ENCODE peak calls at places on chromosomes 11 and 22, in four cellular contexts. One of them, this sample, is unnamed.

GRCh38 chr11:120748485-120748814 is 236.9 kb downstream of the GRIK4 start:
- DNase-seq in SK-N-SH: peak
- DNase-seq in sigmoid colon: no peak
- DNase-seq in ovary: no peak
- DNase-seq in this sample: no peak

GRCh38 chr11:64015510-64015909 is 20.2 kb upstream of the FLRT1 start:
- DNase-seq in SK-N-SH: no peak
- DNase-seq in sigmoid colon: no peak
- DNase-seq in ovary: no peak
- DNase-seq in this sample: no peak

GRCh38 chr11:12761029-12761428 is 86.8 kb downstream of the TEAD1 start:
- DNase-seq in SK-N-SH: no peak
- DNase-seq in sigmoid colon: no peak
- DNase-seq in ovary: no peak
- DNase-seq in this sample: no peak

GRCh38 chr22:46043816-46044717 is 67.1 kb upstream of the WNT7B start:
- DNase-seq in SK-N-SH: no peak
- DNase-seq in sigmoid colon: peak
- DNase-seq in ovary: peak
- DNase-seq in this sample: peak

GRCh38 chr11:44300881-44301855 is 8.8 kb downstream of the ALX4 start:
- DNase-seq in SK-N-SH: no peak
- DNase-seq in sigmoid colon: no peak
- DNase-seq in ovary: no peak
- DNase-seq in this sample: no peak

GRCh38 chr11:120526241-120526640 is 14.7 kb downstream of the GRIK4 start:
- DNase-seq in SK-N-SH: no peak
- DNase-seq in sigmoid colon: no peak
- DNase-seq in ovary: peak
- DNase-seq in this sample: no peak

GRCh38 chr11:61833478-61833877 is 5.4 kb downstream of the FADS2 start:
- DNase-seq in SK-N-SH: no peak
- DNase-seq in sigmoid colon: no peak
- DNase-seq in ovary: no peak
- DNase-seq in this sample: peak

GRCh38 chr11:18312663-18313420 is 9.1 kb downstream of the HPS5 start:
- DNase-seq in SK-N-SH: no peak
- DNase-seq in sigmoid colon: no peak
- DNase-seq in ovary: no peak
- DNase-seq in this sample: no peak

GRCh38 chr11:61891331-61892084 is at the start of gene FADS3:
- DNase-seq in SK-N-SH: peak
- DNase-seq in sigmoid colon: peak
- DNase-seq in ovary: peak
- DNase-seq in this sample: peak

GRCh38 chr11:72812968-72813739 is 1.1 kb upstream of the ATG16L2 start:
- DNase-seq in SK-N-SH: peak
- DNase-seq in sigmoid colon: peak
- DNase-seq in ovary: no peak
- DNase-seq in this sample: peak

GRCh38 chr11:101863361-101863760 is 51.4 kb upstream of the CEP126 start:
- DNase-seq in SK-N-SH: no peak
- DNase-seq in sigmoid colon: no peak
- DNase-seq in ovary: no peak
- DNase-seq in this sample: no peak

GRCh38 chr11:100808904-100809491 is 121.9 kb downstream of the ARHGAP42 start:
- DNase-seq in SK-N-SH: no peak
- DNase-seq in sigmoid colon: no peak
- DNase-seq in ovary: no peak
- DNase-seq in this sample: no peak
- TF ChIP-seq EP300 in SK-N-SH: no peak
- TF ChIP-seq EP300 in sigmoid colon: no peak
- TF ChIP-seq EP300 in ovary: no peak
- TF ChIP-seq EP300 in this sample: no peak

GRCh38 chr22:37782340-37783168 is 25.2 kb upstream of the GCAT start:
- DNase-seq in SK-N-SH: no peak
- DNase-seq in sigmoid colon: no peak
- DNase-seq in ovary: no peak
- DNase-seq in this sample: no peak

GRCh38 chr22:37790234-37790633 is 17.5 kb upstream of the GCAT start:
- DNase-seq in SK-N-SH: no peak
- DNase-seq in sigmoid colon: no peak
- DNase-seq in ovary: no peak
- DNase-seq in this sample: no peak

GRCh38 chr22:37781434-37782059 is 26.2 kb upstream of the GCAT start:
- DNase-seq in SK-N-SH: no peak
- DNase-seq in sigmoid colon: no peak
- DNase-seq in ovary: no peak
- DNase-seq in this sample: no peak

DNA sequence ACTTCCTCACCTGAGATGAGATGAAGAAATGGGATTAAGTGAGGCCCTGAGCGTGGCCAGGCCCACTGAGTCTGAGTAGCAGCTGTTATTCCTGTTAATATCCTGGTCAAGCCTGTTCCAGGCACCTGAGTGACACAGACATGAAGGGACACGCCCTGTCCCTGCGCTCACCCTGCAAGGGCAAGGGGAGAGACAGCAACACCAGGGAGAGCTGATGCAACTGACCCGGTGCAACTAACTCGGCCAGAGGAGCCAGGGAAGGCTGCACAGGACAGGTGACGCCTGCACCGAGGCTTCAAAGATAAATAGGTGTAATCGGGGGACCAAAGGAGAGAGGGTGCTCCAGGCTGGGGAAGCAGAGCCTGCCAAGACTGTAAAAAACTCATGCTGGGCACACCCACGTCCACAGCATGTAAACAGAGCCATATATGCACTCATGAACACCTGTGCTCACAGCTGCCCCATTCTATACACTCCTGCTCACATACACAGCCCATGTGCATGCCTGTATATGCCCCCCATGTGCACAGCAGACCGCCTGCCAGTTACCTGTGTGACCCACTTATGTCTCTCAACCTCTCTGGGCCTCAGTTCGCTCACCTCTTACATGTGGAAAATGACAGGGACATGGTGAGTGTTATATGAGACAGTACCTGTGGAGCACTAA is 22.8 kb upstream of the GCAT start:
- DNase-seq in SK-N-SH: peak
- DNase-seq in sigmoid colon: no peak
- DNase-seq in ovary: no peak
- DNase-seq in this sample: no peak
- TF ChIP-seq EP300 in SK-N-SH: no peak
- TF ChIP-seq EP300 in sigmoid colon: no peak
- TF ChIP-seq EP300 in ovary: no peak
- TF ChIP-seq EP300 in this sample: no peak

DNA sequence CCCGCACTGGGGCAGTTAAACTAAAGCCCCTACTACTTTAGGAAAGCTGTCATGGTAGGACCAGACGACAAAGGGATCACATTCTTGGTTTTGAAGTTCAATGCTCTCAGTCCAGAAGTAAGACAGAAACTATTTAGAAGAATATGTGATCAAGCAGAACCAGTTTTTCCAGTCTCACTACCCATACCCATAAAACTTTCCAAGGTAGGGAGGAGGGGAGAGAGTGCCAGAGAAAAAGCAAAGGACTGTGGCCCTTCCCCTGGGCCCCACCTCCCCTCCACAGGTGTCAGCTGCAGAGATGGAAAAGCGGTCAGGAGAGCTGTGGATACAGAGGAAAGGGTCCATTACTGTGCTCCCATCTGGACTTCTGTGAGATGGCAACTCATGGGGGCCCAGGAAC is 587.1 kb downstream of the SOX6 start:
- DNase-seq in SK-N-SH: no peak
- DNase-seq in sigmoid colon: no peak
- DNase-seq in ovary: no peak
- DNase-seq in this sample: peak
- TF ChIP-seq EP300 in SK-N-SH: no peak
- TF ChIP-seq EP300 in sigmoid colon: no peak
- TF ChIP-seq EP300 in ovary: no peak
- TF ChIP-seq EP300 in this sample: no peak

GRCh38 chr22:20781272-20781990 is 7.5 kb downstream of the SERPIND1 start:
- DNase-seq in SK-N-SH: no peak
- DNase-seq in sigmoid colon: no peak
- DNase-seq in ovary: no peak
- DNase-seq in this sample: no peak
- TF ChIP-seq EP300 in SK-N-SH: no peak
- TF ChIP-seq EP300 in sigmoid colon: no peak
- TF ChIP-seq EP300 in ovary: no peak
- TF ChIP-seq EP300 in this sample: no peak

DNA sequence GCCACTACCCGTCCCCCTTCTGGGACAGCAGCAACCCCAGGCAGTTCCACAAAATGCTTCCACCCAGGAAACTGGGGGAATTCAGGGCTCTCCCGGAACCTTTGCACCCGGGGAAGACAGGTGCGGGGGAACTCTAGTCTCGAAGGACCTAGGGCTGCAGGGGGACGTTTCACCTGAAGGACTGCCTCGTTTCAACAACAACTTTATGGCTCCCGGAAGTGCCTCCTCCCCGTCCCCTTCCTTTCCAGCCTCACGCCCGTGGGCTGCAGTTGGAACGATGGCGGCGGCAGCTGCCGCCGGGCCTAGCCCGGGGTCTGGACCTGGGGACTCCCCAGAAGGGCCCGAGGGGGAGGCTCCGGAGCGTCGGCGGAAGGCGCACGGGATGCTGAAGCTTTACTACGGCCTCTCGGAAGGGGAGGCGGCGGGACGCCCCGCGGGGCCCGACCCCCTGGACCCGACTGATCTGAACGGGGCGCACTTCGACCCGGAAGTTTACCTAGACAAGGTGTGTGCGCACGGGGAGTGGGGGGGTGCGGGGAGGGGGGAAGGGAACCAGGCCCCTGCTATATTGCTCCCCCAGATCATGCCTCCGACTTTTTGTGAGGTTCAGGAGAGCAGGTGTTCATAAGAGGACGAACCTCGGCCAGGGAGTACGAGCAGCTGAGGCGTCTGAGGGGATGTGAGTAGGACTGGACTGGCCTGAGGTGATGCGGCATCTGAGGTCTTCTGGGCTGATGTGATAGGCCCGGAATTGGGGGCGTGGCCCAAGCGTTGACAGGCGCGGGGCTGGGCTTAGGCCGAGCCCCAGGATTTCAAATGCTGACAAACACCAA is at the start of gene VPS51:
- DNase-seq in SK-N-SH: peak
- DNase-seq in sigmoid colon: peak
- DNase-seq in ovary: peak
- DNase-seq in this sample: peak
- TF ChIP-seq EP300 in SK-N-SH: peak
- TF ChIP-seq EP300 in sigmoid colon: no peak
- TF ChIP-seq EP300 in ovary: no peak
- TF ChIP-seq EP300 in this sample: no peak

DNA sequence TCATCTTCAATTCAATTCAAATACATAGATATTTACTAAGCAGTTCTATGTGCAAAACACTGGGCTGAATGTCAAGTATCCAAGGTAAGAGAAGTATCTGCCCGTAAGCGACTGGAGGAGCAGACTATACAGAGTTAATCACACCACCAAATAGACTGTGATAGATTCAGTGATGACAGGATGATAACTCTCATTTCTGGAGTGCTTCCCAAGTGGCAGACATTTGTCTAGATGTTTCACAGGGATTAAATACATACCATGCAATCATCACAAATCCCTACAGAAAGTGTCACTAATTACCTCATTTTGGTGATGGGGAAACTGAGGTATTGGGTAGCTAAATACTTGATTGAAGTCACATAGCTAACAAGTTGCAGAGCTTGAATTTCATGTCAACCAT is 508.7 kb upstream of the TENM4 start:
- DNase-seq in SK-N-SH: no peak
- DNase-seq in sigmoid colon: no peak
- DNase-seq in ovary: no peak
- DNase-seq in this sample: no peak
- TF ChIP-seq EP300 in SK-N-SH: no peak
- TF ChIP-seq EP300 in sigmoid colon: no peak
- TF ChIP-seq EP300 in ovary: no peak
- TF ChIP-seq EP300 in this sample: no peak

GRCh38 chr11:96276836-96277235 is 66.2 kb downstream of the MAML2 start:
- DNase-seq in SK-N-SH: no peak
- DNase-seq in sigmoid colon: no peak
- DNase-seq in ovary: no peak
- DNase-seq in this sample: no peak

GRCh38 chr11:96275807-96276594 is 67.0 kb downstream of the MAML2 start:
- DNase-seq in SK-N-SH: no peak
- DNase-seq in sigmoid colon: no peak
- DNase-seq in ovary: no peak
- DNase-seq in this sample: no peak

GRCh38 chr11:96271777-96272176 is 71.2 kb downstream of the MAML2 start:
- DNase-seq in SK-N-SH: no peak
- DNase-seq in sigmoid colon: no peak
- DNase-seq in ovary: no peak
- DNase-seq in this sample: no peak

GRCh38 chr11:96273507-96273906 is 69.5 kb downstream of the MAML2 start:
- DNase-seq in SK-N-SH: no peak
- DNase-seq in sigmoid colon: no peak
- DNase-seq in ovary: no peak
- DNase-seq in this sample: no peak

GRCh38 chr11:96272542-96273306 is 70.3 kb downstream of the MAML2 start:
- DNase-seq in SK-N-SH: no peak
- DNase-seq in sigmoid colon: no peak
- DNase-seq in ovary: no peak
- DNase-seq in this sample: no peak
- TF ChIP-seq EP300 in SK-N-SH: no peak
- TF ChIP-seq EP300 in sigmoid colon: no peak
- TF ChIP-seq EP300 in ovary: no peak
- TF ChIP-seq EP300 in this sample: no peak

DNA sequence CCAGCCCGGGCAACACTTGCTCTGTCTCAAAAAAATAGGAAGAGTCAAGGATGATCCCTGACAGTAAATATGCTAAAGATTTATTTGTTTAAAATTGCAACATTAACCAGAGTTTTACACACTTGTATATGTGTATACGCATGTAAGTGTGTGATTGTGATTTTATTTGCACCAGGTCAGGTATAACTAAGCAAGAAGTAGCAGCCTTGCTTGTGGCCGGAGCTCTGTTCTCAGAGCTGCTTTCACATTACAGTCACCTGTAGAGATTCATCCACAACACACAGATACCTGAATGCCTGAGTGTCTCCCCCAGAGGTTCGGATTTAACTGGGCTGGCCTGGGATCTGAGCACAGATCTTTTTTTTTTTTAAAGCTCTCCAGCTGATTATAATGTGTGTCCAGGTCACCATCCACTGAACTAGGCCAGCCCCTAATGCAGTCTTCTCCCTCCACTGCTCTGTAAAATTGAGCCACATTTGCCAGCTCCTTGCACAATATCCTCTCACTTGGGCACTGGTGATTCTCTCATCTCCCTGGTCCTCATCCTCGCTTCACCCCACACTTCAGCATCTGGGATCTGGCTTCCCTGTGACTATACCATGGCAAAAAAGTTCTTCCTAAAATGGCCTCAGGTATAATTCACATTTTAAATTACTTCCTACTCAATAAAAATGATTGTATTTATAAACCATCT is 48.3 kb downstream of the LIF start:
- DNase-seq in SK-N-SH: no peak
- DNase-seq in sigmoid colon: no peak
- DNase-seq in ovary: no peak
- DNase-seq in this sample: no peak
- TF ChIP-seq EP300 in SK-N-SH: no peak
- TF ChIP-seq EP300 in sigmoid colon: no peak
- TF ChIP-seq EP300 in ovary: no peak
- TF ChIP-seq EP300 in this sample: no peak